ENCODE peak calls at places on chromosomes 16 and 17, in six cellular contexts. W is IMR-90, A is pancreas, E is ascending aorta, X is BE2C, M is lower leg skin. Q is an unnamed sample.

GRCh38 chr17:63646492-63646815 is 24.2 kb downstream of the MAP3K3 start:
- DNase-seq in A (no peak), X (no peak), E (no peak), W (no peak), M (no peak), Q (no peak)

GRCh38 chr17:14840616-14841231 is 424.4 kb downstream of the PMP22 start:
- DNase-seq in W (peak), X (no peak), M (no peak), A (no peak), E (no peak), Q (peak)

GRCh38 chr17:65696739-65697394 is 135.4 kb upstream of the AXIN2 start:
- DNase-seq in M (no peak), A (no peak), W (peak), X (no peak), E (no peak), Q (peak)

GRCh38 chr17:60086822-60087591 is 8.3 kb upstream of the HEATR6 start:
- DNase-seq in E (no peak), X (no peak), A (no peak), M (no peak), W (peak), Q (peak)

GRCh38 chr17:19940722-19941464 is 36.7 kb downstream of the AKAP10 start:
- DNase-seq in A (no peak), E (no peak), W (peak), M (no peak), X (no peak), Q (peak)

GRCh38 chr16:3963203-3963602 is 82.7 kb upstream of the CREBBP start:
- DNase-seq in E (no peak), X (no peak), W (no peak), M (no peak), A (no peak), Q (no peak)

GRCh38 chr17:35291802-35292201 is 48.9 kb downstream of the SLFN5 start:
- DNase-seq in M (no peak), X (no peak), E (no peak), W (peak), A (no peak), Q (peak)

GRCh38 chr17:79006001-79006400 is 3.6 kb downstream of the CANT1 start:
- DNase-seq in E (no peak), W (no peak), M (peak), A (peak), X (no peak), Q (no peak)

GRCh38 chr17:1164935-1165556 is 14.7 kb downstream of the ABR start:
- DNase-seq in M (no peak), A (no peak), X (no peak), W (no peak), E (no peak), Q (no peak)

GRCh38 chr17:58693208-58693607 is 806 bp downstream of the RAD51C start:
- DNase-seq in A (no peak), M (no peak), X (no peak), W (no peak), E (no peak), Q (peak)

GRCh38 chr17:36949461-36949927 is 740 bp downstream of the AATF start:
- DNase-seq in E (no peak), X (no peak), A (no peak), M (no peak), W (peak), Q (peak)

GRCh38 chr17:34703533-34703932 is 124.2 kb downstream of the TMEM132E start:
- DNase-seq in A (no peak), W (peak), X (no peak), M (peak), E (no peak), Q (no peak)

GRCh38 chr17:8176197-8176940 is at the start of gene TMEM107:
- DNase-seq in X (peak), A (peak), W (peak), M (peak), E (no peak), Q (peak)

GRCh38 chr17:5823219-5823618 is 238.9 kb upstream of the NLRP1 start:
- DNase-seq in M (no peak), W (no peak), A (no peak), X (no peak), E (no peak), Q (no peak)

GRCh38 chr17:78089557-78090281 is 38.8 kb downstream of the TMC6 start:
- DNase-seq in M (no peak), X (no peak), W (no peak), A (no peak), E (no peak), Q (no peak)

GRCh38 chr16:56351481-56351880 is 73.9 kb downstream of the AMFR start:
- DNase-seq in M (peak), W (no peak), E (no peak), X (peak), A (no peak), Q (no peak)

GRCh38 chr17:7464081-7464480 is 15.3 kb downstream of the ZBTB4 start:
- DNase-seq in X (no peak), E (no peak), W (no peak), M (no peak), A (no peak), Q (no peak)

GRCh38 chr16:47928008-47928407 is 227.8 kb downstream of the ABCC12 start:
- DNase-seq in W (no peak), E (no peak), X (peak), M (no peak), A (no peak), Q (no peak)

GRCh38 chr16:15643453-15644305 is 725 bp upstream of the MARF1 start:
- DNase-seq in A (peak), E (no peak), M (no peak), X (peak), W (peak), Q (peak)

GRCh38 chr16:15689290-15689689 is 39.2 kb downstream of the NDE1 start:
- DNase-seq in W (peak), A (no peak), E (no peak), M (no peak), X (no peak), Q (peak)

GRCh38 chr16:37511-37910 is 15.9 kb downstream of the POLR3K start:
- DNase-seq in X (no peak), A (no peak), M (no peak), E (no peak), W (no peak), Q (no peak)

GRCh38 chr17:81719410-81720266 is 7.6 kb downstream of the SLC25A10 start:
- DNase-seq in E (no peak), X (no peak), A (no peak), W (no peak), M (no peak), Q (no peak)

GRCh38 chr17:6456321-6456720 is 12.1 kb downstream of the PIMREG start:
- DNase-seq in W (no peak), M (no peak), A (no peak), E (no peak), X (no peak), Q (no peak)

GRCh38 chr16:56606071-56606687 is 2.2 kb upstream of the MT2A start:
- DNase-seq in X (no peak), W (peak), A (no peak), E (no peak), M (no peak), Q (no peak)

GRCh38 chr16:30028438-30029093 is 2.5 kb downstream of the TLCD3B start:
- DNase-seq in X (no peak), E (no peak), W (no peak), A (no peak), M (no peak), Q (no peak)

GRCh38 chr16:17228048-17228707 is 242.6 kb downstream of the XYLT1 start:
- DNase-seq in M (no peak), E (no peak), X (peak), W (no peak), A (no peak), Q (no peak)

GRCh38 chr17:78883533-78884131 is 19.4 kb downstream of the CEP295NL start:
- DNase-seq in W (peak), A (peak), M (peak), X (peak), E (peak), Q (peak)

GRCh38 chr16:71917900-71918299 is 22.6 kb downstream of the IST1 start:
- DNase-seq in M (no peak), E (no peak), X (no peak), W (peak), A (no peak), Q (peak)

GRCh38 chr17:17782425-17783120 is 54.2 kb downstream of the SREBF1 start:
- DNase-seq in X (no peak), M (no peak), E (no peak), A (peak), W (no peak), Q (peak)

GRCh38 chr17:46764709-46765401 is 53.6 kb downstream of the WNT3 start:
- DNase-seq in M (peak), W (peak), E (no peak), X (peak), A (peak), Q (peak)

GRCh38 chr16:27315333-27316037 is 1.7 kb downstream of the IL4R start:
- DNase-seq in W (peak), X (no peak), M (peak), A (peak), E (peak), Q (peak)

GRCh38 chr17:9371019-9371418 is 204.6 kb downstream of the STX8 start:
- DNase-seq in A (peak), W (peak), X (no peak), M (no peak), E (no peak), Q (peak)

GRCh38 chr16:22225060-22225459 is 19.0 kb downstream of the EEF2K start:
- DNase-seq in E (no peak), A (no peak), X (no peak), W (no peak), M (no peak), Q (no peak)

GRCh38 chr17:29003289-29003688 is 2.5 kb downstream of the SEZ6 start:
- DNase-seq in W (no peak), M (no peak), A (no peak), X (no peak), E (no peak), Q (no peak)

GRCh38 chr17:29004081-29004692 is 1.6 kb downstream of the SEZ6 start:
- DNase-seq in E (no peak), A (no peak), M (no peak), X (no peak), W (peak), Q (no peak)

GRCh38 chr17:29007456-29008455 is 1.9 kb upstream of the SEZ6 start:
- DNase-seq in M (no peak), A (no peak), E (no peak), W (peak), X (no peak), Q (no peak)

GRCh38 chr17:29005936-29006438 is at the start of gene SEZ6:
- DNase-seq in X (peak), W (peak), E (no peak), M (no peak), A (peak), Q (peak)

GRCh38 chr17:29005562-29005887 is 308 bp downstream of the SEZ6 start:
- DNase-seq in E (no peak), M (no peak), A (no peak), W (no peak), X (no peak), Q (no peak)
- H3K4me3 ChIP-seq in E (no peak), M (no peak), A (no peak), W (no peak), X (peak), Q (no peak)

GRCh38 chr17:42025191-42025579 is 5.3 kb downstream of the NKIRAS2 start:
- DNase-seq in A (no peak), M (no peak), E (no peak), X (no peak), W (no peak), Q (no peak)
- TF ChIP-seq CTCF in A (no peak), M (no peak), E (no peak), X (no peak), W (no peak), Q (no peak)

DNA sequence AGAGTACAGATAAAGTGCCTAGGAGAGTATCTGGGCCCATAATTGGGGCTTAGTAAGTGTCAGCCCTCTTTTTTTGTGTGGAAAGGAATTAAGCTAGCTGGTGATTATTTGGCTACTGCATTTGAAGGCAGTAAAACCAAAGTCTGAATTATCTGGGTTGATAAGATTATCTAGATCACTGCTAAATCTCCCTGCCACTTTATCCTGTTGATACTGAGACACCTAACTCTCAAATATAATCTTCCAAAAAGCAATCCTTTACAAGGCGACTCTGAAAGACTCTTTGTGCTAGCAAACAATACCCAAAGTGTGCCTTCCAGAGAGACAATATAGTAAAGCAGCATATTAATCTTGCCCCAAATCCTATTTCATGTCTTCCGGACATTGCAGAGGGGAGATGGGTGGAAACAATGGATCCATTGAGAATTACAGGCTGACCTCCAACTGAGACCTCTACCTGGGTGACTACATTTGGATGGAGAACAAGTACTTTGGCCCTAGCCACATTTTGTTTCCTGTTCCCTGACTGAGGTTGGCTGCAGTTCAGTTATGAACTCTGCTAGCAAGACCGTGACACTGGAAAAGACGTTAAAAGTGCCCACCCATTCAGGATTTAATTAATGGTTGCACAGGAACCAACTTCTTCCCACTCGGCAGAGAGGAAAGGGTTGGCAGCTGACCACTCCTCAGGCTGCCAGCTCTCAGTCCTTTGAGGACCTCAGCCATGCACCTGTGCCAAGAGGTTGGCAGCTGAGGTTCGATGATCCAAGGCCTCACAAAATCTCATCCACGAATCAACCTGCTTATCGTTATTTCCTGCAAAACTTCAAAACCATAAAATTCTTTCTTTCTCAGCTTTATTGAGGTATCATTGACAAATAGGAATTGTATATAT is 72.6 kb downstream of the SYCE1L start:
- DNase-seq in W (no peak), M (no peak), E (no peak), X (no peak), A (peak), Q (no peak)
- H3K4me3 ChIP-seq in W (no peak), M (no peak), E (no peak), X (no peak), A (no peak), Q (no peak)

GRCh38 chr17:74361613-74362391 is at the start of gene BTBD17:
- DNase-seq in E (no peak), X (peak), A (peak), M (no peak), W (no peak), Q (no peak)
- TF ChIP-seq CTCF in E (peak), X (peak), A (peak), M (no peak), W (peak), Q (peak)

GRCh38 chr16:85956426-85956825 is 57.5 kb downstream of the IRF8 start:
- DNase-seq in A (no peak), W (no peak), E (no peak), M (no peak), X (no peak), Q (no peak)

GRCh38 chr16:85959686-85960085 is 60.7 kb downstream of the IRF8 start:
- DNase-seq in M (no peak), A (no peak), X (no peak), W (no peak), E (no peak), Q (no peak)

GRCh38 chr16:85960486-85961046 is 61.6 kb downstream of the IRF8 start:
- DNase-seq in W (no peak), A (no peak), E (no peak), M (no peak), X (no peak), Q (no peak)

GRCh38 chr16:85955566-85955965 is 56.6 kb downstream of the IRF8 start:
- DNase-seq in W (no peak), M (no peak), A (no peak), X (no peak), E (no peak), Q (no peak)

GRCh38 chr16:85958731-85959130 is 59.8 kb downstream of the IRF8 start:
- DNase-seq in M (no peak), A (no peak), E (no peak), W (no peak), X (no peak), Q (no peak)
- H3K4me3 ChIP-seq in M (no peak), A (no peak), E (no peak), W (no peak), X (no peak), Q (no peak)

DNA sequence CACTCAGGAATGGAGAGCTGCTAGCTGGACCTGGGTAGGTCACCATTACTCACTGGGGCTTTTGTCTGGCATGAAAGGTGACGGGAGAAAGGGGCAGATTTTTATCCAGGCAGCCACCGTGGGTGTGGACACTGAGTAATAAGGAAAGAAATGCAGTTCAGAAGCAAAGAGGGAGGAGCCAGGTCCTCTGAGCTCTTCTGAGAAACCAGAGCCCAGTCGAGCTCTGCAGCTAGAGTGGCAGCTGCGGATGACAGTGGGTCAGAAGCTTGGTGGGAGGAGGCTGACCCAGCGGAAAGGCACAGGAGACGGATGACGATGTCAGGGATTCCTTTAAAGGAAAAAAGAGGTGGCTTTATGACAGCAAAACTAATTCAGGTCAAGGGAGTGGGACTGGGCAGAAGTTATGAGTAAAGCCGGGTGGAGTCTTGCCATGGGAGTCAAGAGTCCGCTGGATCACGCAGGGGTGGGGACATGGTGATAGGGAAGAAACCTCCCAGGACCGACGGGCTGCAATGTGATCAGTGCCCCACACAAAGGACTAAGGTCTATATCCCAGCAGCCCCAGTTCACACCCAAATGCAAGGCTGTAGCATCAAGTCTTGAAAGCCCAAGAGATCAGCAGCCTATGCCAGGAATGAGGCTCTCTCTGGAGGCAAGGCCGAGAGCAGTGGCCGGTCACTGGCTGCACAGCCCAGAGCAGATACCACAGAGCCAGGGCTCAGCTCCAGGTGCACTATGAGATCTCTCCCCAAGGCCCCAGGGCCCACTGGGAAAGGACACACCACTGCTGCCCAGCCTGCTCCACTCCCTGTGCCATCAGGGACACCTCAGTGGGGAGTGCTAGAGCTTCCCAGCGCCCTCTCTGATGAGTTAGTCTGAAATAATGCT is 6.3 kb upstream of the MNT start:
- DNase-seq in W (peak), M (peak), A (no peak), X (no peak), E (peak), Q (peak)
- TF ChIP-seq CTCF in W (no peak), M (no peak), A (no peak), X (no peak), E (no peak), Q (no peak)

GRCh38 chr17:4716081-4716480 is 5.6 kb downstream of the ARRB2 start:
- DNase-seq in M (no peak), A (no peak), X (no peak), E (no peak), W (no peak), Q (no peak)
- H3K4me3 ChIP-seq in M (no peak), A (no peak), X (no peak), E (no peak), W (no peak), Q (no peak)

GRCh38 chr17:39617446-39618251 is 9.1 kb upstream of the PPP1R1B start:
- DNase-seq in W (peak), M (peak), X (peak), A (peak), E (no peak), Q (no peak)

GRCh38 chr17:39619786-39620101 is 7.0 kb upstream of the PPP1R1B start:
- DNase-seq in E (no peak), A (no peak), W (no peak), X (no peak), M (no peak), Q (no peak)

GRCh38 chr17:39618956-39619785 is 7.6 kb upstream of the PPP1R1B start:
- DNase-seq in M (peak), X (no peak), E (no peak), W (no peak), A (no peak), Q (no peak)

GRCh38 chr17:39617100-39617445 is 9.4 kb upstream of the NEUROD2 start:
- DNase-seq in W (no peak), M (no peak), X (no peak), A (no peak), E (no peak), Q (no peak)

DNA sequence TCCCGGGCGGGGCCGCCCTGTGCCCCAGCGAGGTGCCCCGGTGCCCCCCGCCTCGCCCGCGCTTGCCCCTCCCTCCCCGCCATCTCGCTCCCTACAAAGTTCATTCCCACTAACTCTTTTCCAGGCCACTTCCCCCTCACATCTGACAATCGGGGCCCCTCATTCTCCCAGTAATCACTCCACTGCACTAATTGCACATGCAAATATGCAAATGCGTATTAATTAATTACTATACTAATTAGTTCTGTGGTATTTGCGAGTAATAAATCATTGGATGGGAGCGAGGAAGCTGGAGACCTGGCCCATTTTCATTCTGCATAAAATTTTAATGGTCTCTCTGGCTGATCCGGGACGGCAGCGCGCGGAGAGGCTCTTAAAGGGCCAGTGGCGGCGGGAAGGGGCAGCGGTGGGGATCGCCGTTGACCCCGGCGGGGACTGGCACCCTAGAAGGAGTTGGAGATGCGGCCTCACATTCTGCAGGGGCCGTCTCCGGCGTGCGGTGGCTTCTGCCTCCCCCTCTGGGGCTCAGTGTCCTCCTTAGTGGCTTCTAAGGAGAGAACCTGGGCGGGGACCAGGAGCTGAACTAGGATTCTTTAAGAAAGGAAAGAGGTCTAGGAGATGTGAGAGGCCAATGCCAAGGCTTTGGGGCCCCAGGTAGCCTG is 8.4 kb upstream of the PPP1R1B start:
- DNase-seq in W (no peak), E (no peak), M (peak), A (no peak), X (no peak), Q (no peak)
- TF ChIP-seq CTCF in W (no peak), E (no peak), M (no peak), A (no peak), X (no peak), Q (no peak)